ENCODE peak calls at places on chromosomes 3 and 15, in nine cellular contexts. L, W, U, D, Z, M, A, I and Y are unnamed samples. For H3K9me3, the result is how much of the 10 kb centered on the place peaks cover.

GRCh38 chr3:88784925-88785324 is 322.5 kb upstream of the EPHA3 start:
- DNase-seq in L (no peak), W (no peak), U (no peak), D (no peak), Z (no peak), M (no peak), A (no peak), I (no peak), Y (no peak)

GRCh38 chr3:16066975-16067374 is 107.5 kb upstream of the GALNT15 start:
- DNase-seq in L (no peak), W (no peak), U (no peak), D (no peak), Z (no peak), M (no peak), A (no peak), I (no peak), Y (no peak)

GRCh38 chr3:72997421-72997961 is 880 bp downstream of the PPP4R2 start:
- DNase-seq in L (no peak), W (peak), U (no peak), D (no peak), Z (no peak), M (peak), A (no peak), I (peak), Y (peak)

GRCh38 chr3:142808103-142808917 is 80.6 kb downstream of the PCOLCE2 start:
- DNase-seq in L (no peak), W (no peak), U (no peak), D (no peak), Z (no peak), M (no peak), A (no peak), I (no peak), Y (no peak)

GRCh38 chr15:70826634-70827033 is 27.3 kb downstream of the LARP6 start:
- DNase-seq in L (peak), W (no peak), U (no peak), D (no peak), Z (no peak), M (no peak), A (no peak), I (no peak), Y (no peak)

GRCh38 chr3:126517291-126517951 is at the start of gene UROC1:
- DNase-seq in L (no peak), W (no peak), U (no peak), D (no peak), Z (peak), M (no peak), A (no peak), I (no peak), Y (no peak)

GRCh38 chr3:93989241-93989640 is 9.3 kb downstream of the ARL13B start:
- DNase-seq in L (no peak), W (no peak), U (no peak), D (no peak), Z (no peak), M (no peak), A (no peak), I (no peak), Y (no peak)

GRCh38 chr3:45939341-45939771 is 3.9 kb upstream of the CXCR6 start:
- DNase-seq in L (no peak), W (no peak), U (no peak), D (no peak), Z (no peak), M (no peak), A (no peak), I (no peak), Y (no peak)

GRCh38 chr3:109548192-109548938 is 211.0 kb upstream of the DPPA4 start:
- DNase-seq in L (no peak), W (no peak), U (no peak), D (no peak), Z (no peak), M (no peak), A (no peak), I (no peak), Y (no peak)

GRCh38 chr3:116678853-116679252 is 30.7 kb upstream of the TUSC7 start:
- DNase-seq in L (no peak), W (no peak), U (no peak), D (no peak), Z (no peak), M (no peak), A (no peak), I (no peak), Y (no peak)

GRCh38 chr3:105564546-105565288 is 198.0 kb downstream of the ALCAM start:
- DNase-seq in L (no peak), W (no peak), U (no peak), D (no peak), Z (no peak), M (no peak), A (no peak), I (no peak), Y (no peak)

GRCh38 chr3:426056-426455 is 229.5 kb downstream of the CHL1 start:
- DNase-seq in L (no peak), W (no peak), U (no peak), D (no peak), Z (no peak), M (no peak), A (no peak), I (no peak), Y (no peak)

GRCh38 chr15:50685976-50686467 is 575 bp downstream of the TRPM7 start:
- DNase-seq in L (no peak), W (peak), U (peak), D (no peak), Z (peak), M (peak), A (peak), I (peak), Y (peak)

GRCh38 chr3:33438871-33439270 is 1.3 kb downstream of the UBP1 start:
- DNase-seq in L (no peak), W (no peak), U (no peak), D (no peak), Z (no peak), M (no peak), A (no peak), I (no peak), Y (no peak)

GRCh38 chr15:51759557-51760070 is 8.2 kb downstream of the TMOD2 start:
- DNase-seq in L (no peak), W (peak), U (peak), D (no peak), Z (no peak), M (no peak), A (no peak), I (peak), Y (no peak)

GRCh38 chr3:194976813-194977322 is 291.2 kb downstream of the FAM43A start:
- DNase-seq in L (peak), W (no peak), U (no peak), D (no peak), Z (no peak), M (no peak), A (no peak), I (no peak), Y (no peak)

GRCh38 chr3:150150633-150151032 is 179.9 kb upstream of the PFN2 start:
- DNase-seq in L (peak), W (no peak), U (no peak), D (no peak), Z (no peak), M (no peak), A (no peak), I (no peak), Y (no peak)

GRCh38 chr3:68919000-68919399 is 13.3 kb downstream of the TAFA4 start:
- DNase-seq in L (no peak), W (no peak), U (no peak), D (no peak), Z (no peak), M (peak), A (no peak), I (no peak), Y (no peak)

GRCh38 chr15:91515188-91515754 is 338.2 kb upstream of the SLCO3A1 start:
- DNase-seq in L (no peak), W (peak), U (no peak), D (no peak), Z (no peak), M (no peak), A (no peak), I (peak), Y (no peak)

GRCh38 chr15:51403072-51403878 is 61.8 kb downstream of the GLDN start:
- DNase-seq in L (peak), W (no peak), U (no peak), D (no peak), Z (no peak), M (no peak), A (no peak), I (no peak), Y (no peak)

GRCh38 chr3:11621077-11621476 is 22.6 kb downstream of the VGLL4 start:
- DNase-seq in L (no peak), W (no peak), U (no peak), D (no peak), Z (no peak), M (no peak), A (no peak), I (no peak), Y (no peak)

GRCh38 chr3:13411186-13411860 is 8.8 kb downstream of the NUP210 start:
- DNase-seq in L (no peak), W (no peak), U (no peak), D (no peak), Z (peak), M (no peak), A (no peak), I (no peak), Y (no peak)

GRCh38 chr3:43768594-43768993 is 77.9 kb downstream of the ABHD5 start:
- DNase-seq in L (no peak), W (peak), U (no peak), D (no peak), Z (no peak), M (no peak), A (no peak), I (peak), Y (no peak)

GRCh38 chr3:157393076-157393475 is 43.6 kb upstream of the PTX3 start:
- DNase-seq in L (no peak), W (no peak), U (no peak), D (no peak), Z (no peak), M (no peak), A (no peak), I (no peak), Y (no peak)

GRCh38 chr15:42143356-42143755 is 13.1 kb downstream of the PLA2G4F start:
- DNase-seq in L (no peak), W (no peak), U (no peak), D (no peak), Z (peak), M (no peak), A (no peak), I (no peak), Y (no peak)

GRCh38 chr3:122923611-122924010 is 104.0 kb downstream of the SEMA5B start:
- DNase-seq in L (no peak), W (no peak), U (no peak), D (no peak), Z (peak), M (no peak), A (no peak), I (no peak), Y (no peak)

GRCh38 chr3:197122394-197122793 is 92.8 kb upstream of the MELTF start:
- DNase-seq in L (no peak), W (no peak), U (no peak), D (no peak), Z (no peak), M (no peak), A (no peak), I (no peak), Y (no peak)

GRCh38 chr3:4426782-4427344 is 40.2 kb downstream of the SUMF1 start:
- DNase-seq in L (no peak), W (peak), U (no peak), D (no peak), Z (no peak), M (peak), A (no peak), I (no peak), Y (no peak)

GRCh38 chr3:186985713-186986364 is 55.5 kb downstream of the ST6GAL1 start:
- DNase-seq in L (no peak), W (no peak), U (no peak), D (no peak), Z (no peak), M (no peak), A (no peak), I (no peak), Y (no peak)

GRCh38 chr3:116038968-116039950 is 406.0 kb downstream of the LSAMP start:
- DNase-seq in L (no peak), W (no peak), U (no peak), D (no peak), Z (no peak), M (no peak), A (no peak), I (no peak), Y (no peak)

GRCh38 chr15:93235926-93236781 is 147.1 kb upstream of the RGMA start:
- DNase-seq in L (peak), W (peak), U (no peak), D (no peak), Z (no peak), M (peak), A (no peak), I (peak), Y (no peak)

GRCh38 chr3:150868282-150868681 is 37.0 kb downstream of the MINDY4B start:
- DNase-seq in L (no peak), W (no peak), U (no peak), D (no peak), Z (no peak), M (no peak), A (no peak), I (peak), Y (no peak)

GRCh38 chr15:25180606-25181289 is 226.0 kb downstream of the SNRPN start:
- DNase-seq in L (peak), W (no peak), U (peak), D (no peak), Z (peak), M (no peak), A (no peak), I (peak), Y (no peak)
- H3K9me3 ChIP-seq in L (under half), W (half or more), U (under half), D (under half), Z (under half), M (half or more), A (half or more), I (under half), Y (under half)

GRCh38 chr3:168467085-168467714 is 371.5 kb upstream of the GOLIM4 start:
- DNase-seq in L (no peak), W (peak), U (no peak), D (no peak), Z (no peak), M (no peak), A (no peak), I (no peak), Y (no peak)
- TF ChIP-seq CTCF in L (no peak), W (peak), U (no peak), D (no peak), Z (no peak), M (no peak), A (no peak), I (no peak), Y (no peak)

GRCh38 chr15:27714675-27715074 is 384.4 kb downstream of the OCA2 start:
- DNase-seq in L (no peak), W (no peak), U (no peak), D (no peak), Z (no peak), M (no peak), A (no peak), I (no peak), Y (no peak)
- H3K9me3 ChIP-seq in L (under half), W (half or more), U (under half), D (under half), Z (under half), M (under half), A (under half), I (under half), Y (under half)

GRCh38 chr3:42216302-42216701 is 49.7 kb downstream of the CCK start:
- DNase-seq in L (no peak), W (no peak), U (no peak), D (no peak), Z (no peak), M (peak), A (no peak), I (no peak), Y (no peak)

GRCh38 chr3:42216820-42217416 is 49.1 kb downstream of the CCK start:
- DNase-seq in L (no peak), W (no peak), U (no peak), D (no peak), Z (no peak), M (peak), A (no peak), I (no peak), Y (no peak)

GRCh38 chr3:42213417-42213816 is 52.6 kb downstream of the CCK start:
- DNase-seq in L (no peak), W (no peak), U (no peak), D (no peak), Z (peak), M (peak), A (no peak), I (no peak), Y (no peak)

GRCh38 chr3:42214064-42214463 is 51.9 kb downstream of the CCK start:
- DNase-seq in L (no peak), W (no peak), U (no peak), D (no peak), Z (no peak), M (no peak), A (no peak), I (no peak), Y (no peak)

GRCh38 chr3:42214565-42215283 is 51.3 kb downstream of the CCK start:
- DNase-seq in L (no peak), W (no peak), U (no peak), D (no peak), Z (no peak), M (no peak), A (no peak), I (no peak), Y (no peak)
- TF ChIP-seq CTCF in L (no peak), W (no peak), U (no peak), D (no peak), Z (no peak), M (no peak), A (no peak), I (no peak), Y (no peak)

GRCh38 chr3:127549826-127550487 is 40.6 kb downstream of the TPRA1 start:
- DNase-seq in L (no peak), W (no peak), U (no peak), D (no peak), Z (no peak), M (no peak), A (no peak), I (no peak), Y (no peak)

GRCh38 chr3:127547761-127548605 is 42.5 kb downstream of the TPRA1 start:
- DNase-seq in L (no peak), W (peak), U (peak), D (no peak), Z (peak), M (peak), A (peak), I (peak), Y (peak)

GRCh38 chr3:127551971-127552370 is 38.6 kb downstream of the TPRA1 start:
- DNase-seq in L (no peak), W (no peak), U (no peak), D (no peak), Z (no peak), M (no peak), A (no peak), I (no peak), Y (no peak)

GRCh38 chr3:127550758-127551157 is 39.8 kb downstream of the TPRA1 start:
- DNase-seq in L (no peak), W (no peak), U (no peak), D (no peak), Z (no peak), M (no peak), A (no peak), I (no peak), Y (no peak)

DNA sequence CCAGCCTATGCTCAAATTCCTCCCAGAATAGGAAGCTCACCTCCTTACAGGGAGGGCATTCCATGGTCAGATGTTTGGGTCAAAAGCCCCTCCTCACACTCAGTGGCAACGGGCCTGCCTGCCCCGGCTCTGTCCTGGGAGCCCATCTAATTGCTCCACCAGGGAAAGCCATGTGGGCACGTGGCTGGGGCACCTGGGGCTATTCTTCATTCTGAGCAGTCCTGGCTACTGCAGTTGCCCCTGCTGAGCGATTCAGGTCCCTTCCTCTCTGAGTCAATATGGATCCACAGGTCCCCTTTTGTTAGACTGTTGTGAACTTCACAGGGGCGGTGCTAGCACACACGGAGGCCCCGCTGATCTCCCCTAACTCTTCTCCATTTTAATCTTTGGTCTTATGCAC is 39.4 kb downstream of the TPRA1 start:
- DNase-seq in L (no peak), W (no peak), U (no peak), D (no peak), Z (no peak), M (no peak), A (no peak), I (no peak), Y (no peak)
- H3K9me3 ChIP-seq in L (under half), W (under half), U (under half), D (under half), Z (under half), M (under half), A (under half), I (under half), Y (under half)